ENCODE peak calls at places on chromosomes 7 and 10, in seven cellular contexts. Z is K562, J is A549, I is adrenal gland, G is upper lobe of right lung, S is Panc1, L is heart right ventricle. O is an unnamed sample.

GRCh38 chr10:111600772-111601171 is 523.9 kb downstream of the ADRA2A start:
- DNase-seq in Z (no peak), J (no peak), I (peak; percentile 72), G (no peak), S (no peak), L (peak; percentile 17), O (no peak)

GRCh38 chr7:76292206-76292573 is 10.3 kb upstream of the HSPB1 start:
- DNase-seq in Z (no peak), J (no peak), I (peak; percentile 44), G (peak; percentile 78), S (no peak), L (no peak), O (peak; percentile 44)

GRCh38 chr7:94088560-94088959 is 84.4 kb upstream of the BET1 start:
- DNase-seq in Z (no peak), J (no peak), I (no peak), G (no peak), S (no peak), L (no peak), O (peak; percentile 47)

GRCh38 chr10:1963341-1963740 is 226.0 kb upstream of the ADARB2 start:
- DNase-seq in Z (no peak), J (no peak), I (no peak), G (no peak), S (no peak), L (no peak), O (no peak)

GRCh38 chr10:3853547-3853989 is 68.6 kb upstream of the KLF6 start:
- DNase-seq in Z (no peak), J (no peak), I (no peak), G (no peak), S (no peak), L (no peak), O (peak; percentile 79)

GRCh38 chr10:113035724-113036312 is 85.8 kb downstream of the TCF7L2 start:
- DNase-seq in Z (no peak), J (peak; percentile 64), I (no peak), G (no peak), S (no peak), L (no peak), O (no peak)

GRCh38 chr7:24029068-24029467 is 254.9 kb upstream of the NPY start:
- DNase-seq in Z (no peak), J (no peak), I (no peak), G (no peak), S (no peak), L (no peak), O (no peak)

GRCh38 chr7:128923411-128923800 is 12.9 kb upstream of the KCP start:
- DNase-seq in Z (no peak), J (no peak), I (no peak), G (peak; percentile 12), S (no peak), L (no peak), O (no peak)

GRCh38 chr7:15780271-15780670 is 93.8 kb upstream of the MEOX2 start:
- DNase-seq in Z (no peak), J (no peak), I (no peak), G (no peak), S (no peak), L (no peak), O (peak; percentile 48)

GRCh38 chr7:12569673-12570072 is 847 bp upstream of the SCIN start:
- DNase-seq in Z (no peak), J (no peak), I (no peak), G (no peak), S (no peak), L (no peak), O (no peak)

GRCh38 chr7:11341285-11341944 is 367.7 kb downstream of the PHF14 start:
- DNase-seq in Z (peak; percentile 35), J (peak; percentile 47), I (peak; percentile 2), G (no peak), S (no peak), L (no peak), O (peak; percentile 45)

GRCh38 chr10:99676435-99676834 is 17.1 kb downstream of the ENTPD7 start:
- DNase-seq in Z (no peak), J (no peak), I (peak; percentile 23), G (no peak), S (no peak), L (no peak), O (peak; percentile 97)

GRCh38 chr7:85479918-85480658 is 293.2 kb upstream of the SEMA3D start:
- DNase-seq in Z (no peak), J (no peak), I (no peak), G (no peak), S (no peak), L (no peak), O (peak; percentile 83)

GRCh38 chr7:158277219-158278141 is 310.1 kb downstream of the PTPRN2 start:
- DNase-seq in Z (no peak), J (no peak), I (no peak), G (peak; percentile 59), S (no peak), L (no peak), O (no peak)

GRCh38 chr7:158274404-158274811 is 313.2 kb downstream of the PTPRN2 start:
- DNase-seq in Z (no peak), J (no peak), I (no peak), G (no peak), S (no peak), L (no peak), O (no peak)

GRCh38 chr7:158274996-158275395 is 312.6 kb downstream of the PTPRN2 start:
- DNase-seq in Z (no peak), J (no peak), I (no peak), G (peak; percentile 38), S (no peak), L (no peak), O (no peak)

GRCh38 chr7:158275711-158276413 is 311.8 kb downstream of the PTPRN2 start:
- DNase-seq in Z (no peak), J (no peak), I (no peak), G (peak; percentile 42), S (no peak), L (no peak), O (no peak)

GRCh38 chr7:158276414-158277218 is 311.0 kb downstream of the PTPRN2 start:
- DNase-seq in Z (no peak), J (no peak), I (no peak), G (peak; percentile 44), S (no peak), L (no peak), O (no peak)
- TF ChIP-seq CTCF in Z (no peak), J (no peak), I (no peak), G (no peak), S (no peak), L (no peak), O (no peak)

GRCh38 chr7:45698527-45699309 is 124.5 kb downstream of the ADCY1 start:
- DNase-seq in Z (no peak), J (no peak), I (no peak), G (peak; percentile 40), S (no peak), L (no peak), O (no peak)
- H3K4me3 ChIP-seq in Z (no peak overlapping the region), J (no peak overlapping the region), I (no peak overlapping the region), G (no peak overlapping the region), S (no peak overlapping the region), L (no peak overlapping the region), O (no peak overlapping the region)

GRCh38 chr10:13770760-13771493 is 184.2 kb downstream of the PRPF18 start:
- DNase-seq in Z (no peak), J (no peak), I (no peak), G (no peak), S (no peak), L (no peak), O (no peak)

GRCh38 chr10:13771992-13772391 is 185.2 kb downstream of the PRPF18 start:
- DNase-seq in Z (no peak), J (no peak), I (no peak), G (no peak), S (no peak), L (no peak), O (no peak)

GRCh38 chr10:13773043-13773442 is 186.3 kb downstream of the PRPF18 start:
- DNase-seq in Z (no peak), J (no peak), I (no peak), G (no peak), S (no peak), L (no peak), O (no peak)

GRCh38 chr10:13767721-13768178 is 181.0 kb downstream of the PRPF18 start:
- DNase-seq in Z (no peak), J (no peak), I (no peak), G (no peak), S (no peak), L (no peak), O (no peak)

DNA sequence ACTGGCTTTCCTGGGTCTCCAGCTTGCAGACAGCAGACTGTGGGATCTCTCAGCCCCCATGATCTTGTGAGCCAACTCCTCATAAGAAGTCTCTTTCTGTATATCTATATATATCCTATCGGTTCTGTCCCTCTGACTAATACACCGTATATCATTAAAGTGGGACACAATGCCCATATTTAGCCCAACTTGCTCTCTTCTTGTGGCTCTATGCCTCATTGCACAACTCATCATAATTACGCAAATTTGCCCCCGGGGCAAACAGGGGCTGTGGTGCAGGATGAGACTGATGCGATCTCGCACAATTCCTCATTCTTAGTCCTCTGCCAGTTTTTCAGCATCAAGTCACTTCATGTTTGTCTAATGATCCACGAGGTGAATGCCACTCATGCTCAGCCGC is 183.2 kb downstream of the PRPF18 start:
- DNase-seq in Z (no peak), J (no peak), I (no peak), G (no peak), S (no peak), L (no peak), O (no peak)
- TF ChIP-seq CTCF in Z (no peak), J (no peak), I (no peak), G (no peak), S (no peak), L (no peak), O (no peak)

DNA sequence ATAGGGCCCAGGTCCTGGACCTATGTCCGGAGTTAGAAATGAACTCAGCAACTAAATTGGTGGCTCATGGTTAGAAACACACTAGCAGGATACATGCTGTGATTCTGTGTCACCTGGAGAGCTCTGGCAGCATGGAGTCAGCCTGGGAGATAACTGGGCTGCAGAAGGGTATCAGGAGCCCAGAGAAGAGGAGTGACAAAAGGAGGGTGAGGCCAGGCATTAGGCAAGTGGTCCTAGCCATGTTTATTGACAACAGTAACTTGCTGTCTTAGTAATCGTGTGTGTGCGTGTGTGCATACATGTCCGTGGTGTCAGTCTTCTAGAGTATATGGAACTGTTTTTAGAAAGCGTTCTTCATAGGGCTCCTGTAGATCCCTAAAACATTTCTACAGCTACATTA is 157.5 kb upstream of the PHYHIPL start:
- DNase-seq in Z (no peak), J (no peak), I (no peak), G (no peak), S (no peak), L (no peak), O (no peak)
- H3K4me3 ChIP-seq in Z (no peak overlapping the region), J (no peak overlapping the region), I (no peak overlapping the region), G (peak overlapping the region; percentile 22), S (no peak overlapping the region), L (peak overlapping the region; percentile 28), O (no peak overlapping the region)

DNA sequence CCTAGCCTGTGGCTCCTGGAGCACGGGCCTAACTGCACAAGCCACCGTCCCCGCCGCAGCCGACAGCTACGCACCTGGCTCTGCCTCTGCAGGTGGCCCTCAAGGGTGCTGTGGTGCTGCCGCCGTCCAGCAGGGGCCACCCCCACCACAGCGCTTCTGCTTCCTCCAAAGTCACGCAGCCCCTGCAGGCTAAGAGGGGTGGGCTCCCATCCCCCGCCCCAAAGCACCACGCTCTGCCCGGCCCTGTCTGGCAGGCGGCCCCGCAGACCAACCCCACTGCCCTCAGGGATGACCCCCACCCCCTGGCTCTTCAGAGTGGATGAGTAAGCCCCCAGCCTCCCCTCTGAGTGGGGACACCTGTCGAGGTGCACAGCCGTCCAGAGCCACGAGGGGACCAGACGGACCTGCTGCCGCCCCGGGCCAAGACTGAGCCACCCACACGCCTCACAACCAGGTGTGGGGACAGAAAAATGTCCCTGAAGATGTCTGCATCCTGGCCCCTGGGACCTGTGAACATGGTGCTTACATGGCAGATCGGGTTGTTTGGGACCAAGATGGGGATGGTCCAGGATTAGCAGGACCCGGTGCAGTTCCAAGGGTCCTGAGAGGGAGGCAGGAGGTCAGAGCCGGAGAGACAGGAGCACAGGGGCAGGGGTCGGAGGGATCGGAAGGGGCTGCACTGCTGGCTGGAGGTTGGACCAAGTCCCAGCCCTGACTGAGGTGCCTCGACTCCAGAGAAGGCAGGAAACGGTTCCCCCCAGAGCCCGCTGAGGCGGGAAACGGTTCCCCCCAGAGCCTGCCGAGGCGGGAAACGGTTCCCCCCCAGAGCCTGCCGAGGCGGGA is 9.0 kb upstream of the ADAP1 start:
- DNase-seq in Z (no peak), J (no peak), I (no peak), G (peak; percentile 67), S (no peak), L (peak; percentile 13), O (no peak)
- TF ChIP-seq CTCF in Z (peak; percentile 33), J (no peak), I (no peak), G (no peak), S (no peak), L (no peak), O (no peak)